ENCODE peak calls at places on chromosome 3, in six cellular contexts. One of them, this sample, is unnamed.

GRCh38 chr3:50317303-50317702 is 5.2 kb downstream of the HYAL2 start:
- DNase-seq in cardiac muscle cell: no peak
- DNase-seq in adipocyte: no peak
- DNase-seq in transverse colon: peak; percentile 72
- DNase-seq in IMR-90: no peak
- DNase-seq in tibial artery: no peak
- DNase-seq in this sample: peak; percentile 73

GRCh38 chr3:10401990-10402761 is 81.3 kb upstream of the SEC13 start:
- DNase-seq in adipocyte: no peak
- DNase-seq in tibial artery: no peak
- DNase-seq in IMR-90: no peak
- DNase-seq in cardiac muscle cell: no peak
- DNase-seq in transverse colon: no peak
- DNase-seq in this sample: no peak

GRCh38 chr3:100299031-100299430 is 35.5 kb upstream of the NIT2 start:
- DNase-seq in tibial artery: no peak
- DNase-seq in transverse colon: no peak
- DNase-seq in cardiac muscle cell: peak; percentile 43
- DNase-seq in adipocyte: no peak
- DNase-seq in IMR-90: no peak
- DNase-seq in this sample: no peak

GRCh38 chr3:164418426-164418825 is 659.9 kb downstream of the SI start:
- DNase-seq in cardiac muscle cell: no peak
- DNase-seq in IMR-90: no peak
- DNase-seq in transverse colon: peak; percentile 20
- DNase-seq in adipocyte: no peak
- DNase-seq in tibial artery: no peak
- DNase-seq in this sample: no peak

GRCh38 chr3:175041369-175041768 is 182.2 kb downstream of the NAALADL2 start:
- DNase-seq in adipocyte: peak; percentile 7
- DNase-seq in IMR-90: peak; percentile 73
- DNase-seq in tibial artery: no peak
- DNase-seq in transverse colon: no peak
- DNase-seq in cardiac muscle cell: no peak
- DNase-seq in this sample: no peak

GRCh38 chr3:115627180-115628074 is 4.1 kb downstream of the GAP43 start:
- DNase-seq in cardiac muscle cell: no peak
- DNase-seq in tibial artery: no peak
- DNase-seq in IMR-90: no peak
- DNase-seq in adipocyte: no peak
- DNase-seq in transverse colon: no peak
- DNase-seq in this sample: no peak

GRCh38 chr3:141746962-141747361 is 8.9 kb downstream of the RNF7 start:
- DNase-seq in transverse colon: no peak
- DNase-seq in tibial artery: no peak
- DNase-seq in adipocyte: no peak
- DNase-seq in IMR-90: no peak
- DNase-seq in cardiac muscle cell: no peak
- DNase-seq in this sample: no peak

GRCh38 chr3:19216669-19217337 is 68.5 kb downstream of the KCNH8 start:
- DNase-seq in cardiac muscle cell: peak; percentile 2
- DNase-seq in adipocyte: no peak
- DNase-seq in transverse colon: peak; percentile 10
- DNase-seq in tibial artery: peak; percentile 47
- DNase-seq in IMR-90: no peak
- DNase-seq in this sample: peak; percentile 66

GRCh38 chr3:46998121-46998851 is 18.8 kb downstream of the NBEAL2 start:
- DNase-seq in IMR-90: peak; percentile 18
- DNase-seq in tibial artery: peak; percentile 53
- DNase-seq in adipocyte: peak; percentile 42
- DNase-seq in cardiac muscle cell: peak; percentile 68
- DNase-seq in transverse colon: peak; percentile 84
- DNase-seq in this sample: peak; percentile 91

GRCh38 chr3:187041362-187042061 is 97.8 kb downstream of the RPL39L start:
- DNase-seq in tibial artery: no peak
- DNase-seq in cardiac muscle cell: peak; percentile 84
- DNase-seq in transverse colon: no peak
- DNase-seq in adipocyte: no peak
- DNase-seq in IMR-90: peak; percentile 54
- DNase-seq in this sample: no peak

GRCh38 chr3:146830231-146830630 is 225.1 kb upstream of the PLSCR5 start:
- DNase-seq in tibial artery: no peak
- DNase-seq in IMR-90: no peak
- DNase-seq in transverse colon: no peak
- DNase-seq in adipocyte: no peak
- DNase-seq in cardiac muscle cell: no peak
- DNase-seq in this sample: no peak

GRCh38 chr3:61964566-61964965 is 403.2 kb downstream of the PTPRG start:
- DNase-seq in IMR-90: peak; percentile 6
- DNase-seq in adipocyte: no peak
- DNase-seq in transverse colon: no peak
- DNase-seq in cardiac muscle cell: no peak
- DNase-seq in tibial artery: no peak
- DNase-seq in this sample: no peak

GRCh38 chr3:101081990-101082389 is 88.8 kb upstream of the ABI3BP start:
- DNase-seq in transverse colon: no peak
- DNase-seq in adipocyte: peak; percentile 43
- DNase-seq in tibial artery: no peak
- DNase-seq in cardiac muscle cell: no peak
- DNase-seq in IMR-90: peak; percentile 88
- DNase-seq in this sample: no peak

GRCh38 chr3:168977696-168978374 is 685.7 kb downstream of the MECOM start:
- DNase-seq in cardiac muscle cell: peak; percentile 53
- DNase-seq in adipocyte: peak; percentile 74
- DNase-seq in IMR-90: peak; percentile 44
- DNase-seq in transverse colon: no peak
- DNase-seq in tibial artery: no peak
- DNase-seq in this sample: no peak

GRCh38 chr3:50503504-50503903 is at the start of gene CACNA2D2:
- DNase-seq in IMR-90: no peak
- DNase-seq in transverse colon: peak; percentile 63
- DNase-seq in tibial artery: peak; percentile 28
- DNase-seq in adipocyte: peak; percentile 51
- DNase-seq in cardiac muscle cell: peak; percentile 14
- DNase-seq in this sample: peak; percentile 88

GRCh38 chr3:133864616-133865015 is 31.1 kb downstream of the RAB6B start:
- DNase-seq in transverse colon: no peak
- DNase-seq in adipocyte: no peak
- DNase-seq in IMR-90: no peak
- DNase-seq in tibial artery: no peak
- DNase-seq in cardiac muscle cell: no peak
- DNase-seq in this sample: peak; percentile 34

GRCh38 chr3:156812521-156813335 is 13.4 kb upstream of the LEKR1 start:
- DNase-seq in transverse colon: no peak
- DNase-seq in cardiac muscle cell: peak; percentile 40
- DNase-seq in IMR-90: peak; percentile 63
- DNase-seq in tibial artery: no peak
- DNase-seq in adipocyte: peak; percentile 30
- DNase-seq in this sample: no peak

GRCh38 chr3:172129868-172130751 is 90.7 kb downstream of the FNDC3B start:
- DNase-seq in cardiac muscle cell: peak; percentile 99
- DNase-seq in transverse colon: peak; percentile 83
- DNase-seq in tibial artery: peak; percentile 96
- DNase-seq in adipocyte: peak; percentile 97
- DNase-seq in IMR-90: peak; percentile 99
- DNase-seq in this sample: peak; percentile 92

GRCh38 chr3:173396191-173397041 is 1.1 kb upstream of the NLGN1 start:
- DNase-seq in tibial artery: no peak
- DNase-seq in IMR-90: no peak
- DNase-seq in transverse colon: no peak
- DNase-seq in adipocyte: peak; percentile 52
- DNase-seq in cardiac muscle cell: no peak
- DNase-seq in this sample: no peak

GRCh38 chr3:158350971-158351370 is 220.0 kb upstream of the MLF1 start:
- DNase-seq in transverse colon: no peak
- DNase-seq in adipocyte: no peak
- DNase-seq in cardiac muscle cell: no peak
- DNase-seq in tibial artery: no peak
- DNase-seq in IMR-90: no peak
- DNase-seq in this sample: no peak

GRCh38 chr3:132593950-132594328 is 3.1 kb upstream of the ACKR4 start:
- DNase-seq in tibial artery: no peak
- DNase-seq in adipocyte: peak; percentile 85
- DNase-seq in transverse colon: no peak
- DNase-seq in IMR-90: peak; percentile 85
- DNase-seq in cardiac muscle cell: peak; percentile 49
- DNase-seq in this sample: no peak

GRCh38 chr3:107061466-107061865 is 315.8 kb upstream of the CCDC54 start:
- DNase-seq in tibial artery: no peak
- DNase-seq in transverse colon: no peak
- DNase-seq in cardiac muscle cell: no peak
- DNase-seq in adipocyte: no peak
- DNase-seq in IMR-90: peak; percentile 10
- DNase-seq in this sample: no peak

GRCh38 chr3:107062310-107062709 is 314.9 kb upstream of the CCDC54 start:
- DNase-seq in IMR-90: no peak
- DNase-seq in tibial artery: no peak
- DNase-seq in transverse colon: no peak
- DNase-seq in cardiac muscle cell: peak; percentile 3
- DNase-seq in adipocyte: no peak
- DNase-seq in this sample: no peak

GRCh38 chr3:107064445-107065060 is 312.7 kb upstream of the CCDC54 start:
- DNase-seq in IMR-90: peak; percentile 78
- DNase-seq in cardiac muscle cell: peak; percentile 88
- DNase-seq in transverse colon: peak; percentile 51
- DNase-seq in tibial artery: peak; percentile 68
- DNase-seq in adipocyte: peak; percentile 93
- DNase-seq in this sample: no peak

GRCh38 chr3:107063351-107063750 is 313.9 kb upstream of the CCDC54 start:
- DNase-seq in IMR-90: peak; percentile 22
- DNase-seq in adipocyte: no peak
- DNase-seq in tibial artery: no peak
- DNase-seq in transverse colon: no peak
- DNase-seq in cardiac muscle cell: peak; percentile 25
- DNase-seq in this sample: no peak

DNA sequence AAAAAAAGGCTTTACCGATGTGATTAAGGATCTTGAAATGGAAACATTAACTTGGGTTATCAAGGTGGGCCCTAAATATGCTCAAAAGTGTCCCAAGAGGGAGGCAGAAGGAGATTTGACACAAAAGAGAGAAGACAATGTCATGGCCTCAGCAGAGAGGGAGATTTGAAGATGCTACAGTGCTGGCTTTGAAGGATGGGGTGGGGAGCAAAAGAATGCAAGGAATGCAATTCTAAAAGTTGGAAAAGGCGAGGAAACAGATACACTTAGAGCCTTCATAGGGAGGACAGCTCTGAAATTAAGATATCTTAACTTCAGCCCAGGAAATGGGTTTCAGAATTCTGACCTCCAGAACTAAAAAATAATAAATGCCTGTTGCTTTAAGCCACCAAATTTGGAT is 314.5 kb upstream of the CCDC54 start:
- DNase-seq in tibial artery: no peak
- DNase-seq in transverse colon: no peak
- DNase-seq in adipocyte: no peak
- DNase-seq in IMR-90: no peak
- DNase-seq in cardiac muscle cell: peak; percentile 34
- DNase-seq in this sample: no peak
- H3K9me3 ChIP-seq in tibial artery: no peaks in the 10 kb centered on the region
- H3K9me3 ChIP-seq in transverse colon: no peaks in the 10 kb centered on the region
- H3K9me3 ChIP-seq in adipocyte: no peaks in the 10 kb centered on the region
- H3K9me3 ChIP-seq in IMR-90: no peaks in the 10 kb centered on the region
- H3K9me3 ChIP-seq in cardiac muscle cell: no peaks in the 10 kb centered on the region
- H3K9me3 ChIP-seq in this sample: no peaks in the 10 kb centered on the region

GRCh38 chr3:16536344-16536663 is 22.8 kb upstream of the RFTN1 start:
- DNase-seq in cardiac muscle cell: no peak
- DNase-seq in IMR-90: no peak
- DNase-seq in transverse colon: no peak
- DNase-seq in adipocyte: no peak
- DNase-seq in tibial artery: no peak
- DNase-seq in this sample: no peak
- H3K27me3 ChIP-seq in cardiac muscle cell: no peaks in the 10 kb centered on the region
- H3K27me3 ChIP-seq in IMR-90: peaks cover 40% of the 10 kb centered on the region
- H3K27me3 ChIP-seq in transverse colon: peaks cover 5% of the 10 kb centered on the region
- H3K27me3 ChIP-seq in adipocyte: peaks cover 3% of the 10 kb centered on the region
- H3K27me3 ChIP-seq in tibial artery: no peaks in the 10 kb centered on the region
- H3K27me3 ChIP-seq in this sample: no peaks in the 10 kb centered on the region

DNA sequence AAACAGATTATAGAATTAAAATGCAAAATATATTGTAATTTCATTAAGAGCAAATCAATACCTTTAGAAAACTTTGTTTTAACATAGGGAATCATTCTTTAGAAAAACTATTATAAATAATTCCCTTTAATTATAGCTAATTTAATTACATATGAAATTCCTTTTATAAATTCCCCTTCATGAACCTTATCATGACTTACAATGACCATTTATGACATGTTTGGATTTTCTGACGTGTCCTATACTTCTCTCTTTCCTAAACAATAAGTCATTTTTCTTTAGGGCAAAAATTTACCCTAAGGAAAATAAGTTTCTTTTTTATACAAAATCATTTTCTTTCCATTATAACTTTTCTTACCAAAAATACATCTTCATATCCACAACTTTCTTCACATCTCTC is 37.8 kb downstream of the PRR20G start:
- DNase-seq in IMR-90: no peak
- DNase-seq in cardiac muscle cell: no peak
- DNase-seq in transverse colon: no peak
- DNase-seq in adipocyte: no peak
- DNase-seq in tibial artery: no peak
- DNase-seq in this sample: no peak
- H3K9me3 ChIP-seq in IMR-90: peaks cover 1% of the 10 kb centered on the region
- H3K9me3 ChIP-seq in cardiac muscle cell: peaks cover 3% of the 10 kb centered on the region
- H3K9me3 ChIP-seq in transverse colon: peaks cover 5% of the 10 kb centered on the region
- H3K9me3 ChIP-seq in adipocyte: peaks cover 20% of the 10 kb centered on the region
- H3K9me3 ChIP-seq in tibial artery: no peaks in the 10 kb centered on the region
- H3K9me3 ChIP-seq in this sample: no peaks in the 10 kb centered on the region

GRCh38 chr3:193947636-193948035 is 188.3 kb upstream of the HES1 start:
- DNase-seq in cardiac muscle cell: no peak
- DNase-seq in transverse colon: no peak
- DNase-seq in tibial artery: no peak
- DNase-seq in adipocyte: no peak
- DNase-seq in IMR-90: no peak
- DNase-seq in this sample: no peak

GRCh38 chr3:193943200-193943599 is 192.7 kb upstream of the HES1 start:
- DNase-seq in tibial artery: no peak
- DNase-seq in cardiac muscle cell: no peak
- DNase-seq in adipocyte: no peak
- DNase-seq in transverse colon: no peak
- DNase-seq in IMR-90: no peak
- DNase-seq in this sample: no peak

GRCh38 chr3:193946945-193947344 is 189.0 kb upstream of the HES1 start:
- DNase-seq in tibial artery: no peak
- DNase-seq in transverse colon: no peak
- DNase-seq in cardiac muscle cell: no peak
- DNase-seq in adipocyte: no peak
- DNase-seq in IMR-90: no peak
- DNase-seq in this sample: no peak

GRCh38 chr3:193944161-193944884 is 191.6 kb upstream of the HES1 start:
- DNase-seq in cardiac muscle cell: no peak
- DNase-seq in adipocyte: no peak
- DNase-seq in IMR-90: no peak
- DNase-seq in tibial artery: no peak
- DNase-seq in transverse colon: no peak
- DNase-seq in this sample: no peak

DNA sequence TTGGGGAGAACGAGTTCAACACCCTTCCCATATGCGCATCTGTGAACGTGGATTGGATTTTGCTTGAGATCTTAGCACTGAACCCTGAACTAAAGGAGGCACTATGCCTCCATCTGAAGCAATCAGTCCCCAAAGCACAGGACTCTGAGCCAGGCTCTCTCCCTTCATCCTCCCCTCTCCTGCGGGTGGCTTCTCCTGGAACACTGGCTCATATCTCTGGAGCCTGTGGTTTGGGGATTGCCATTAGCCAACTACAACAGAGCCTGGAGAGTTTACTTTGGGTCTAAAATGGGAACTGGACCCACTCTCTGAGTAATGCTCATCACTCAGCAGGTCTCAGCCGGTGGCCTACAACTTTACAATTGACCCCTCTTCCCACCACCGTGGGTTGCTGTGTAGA is 190.8 kb upstream of the HES1 start:
- DNase-seq in adipocyte: no peak
- DNase-seq in cardiac muscle cell: peak; percentile 21
- DNase-seq in transverse colon: no peak
- DNase-seq in IMR-90: no peak
- DNase-seq in tibial artery: peak; percentile 65
- DNase-seq in this sample: no peak
- H3K27me3 ChIP-seq in adipocyte: peaks cover 61% of the 10 kb centered on the region
- H3K27me3 ChIP-seq in cardiac muscle cell: peaks cover 4% of the 10 kb centered on the region
- H3K27me3 ChIP-seq in transverse colon: no peaks in the 10 kb centered on the region
- H3K27me3 ChIP-seq in IMR-90: peaks cover 21% of the 10 kb centered on the region
- H3K27me3 ChIP-seq in tibial artery: no peaks in the 10 kb centered on the region
- H3K27me3 ChIP-seq in this sample: no peaks in the 10 kb centered on the region

This sample was measured in upper lobe of right lung.